ENCODE peak calls at places on chromosomes 12 and 14, in seven cellular contexts. One of them, this sample, is unnamed.

GRCh38 chr14:76780875-76781647 is 19.8 kb downstream of the VASH1 start:
- DNase-seq in SK-N-SH: peak; percentile 63
- DNase-seq in HepG2: no peak
- DNase-seq in GM12878: no peak
- DNase-seq in H1: peak; percentile 40
- DNase-seq in K562: no peak
- DNase-seq in HCT116: no peak
- DNase-seq in this sample: no peak

GRCh38 chr12:132194056-132194455 is 49.8 kb downstream of the NOC4L start:
- DNase-seq in H1: peak; percentile 82
- DNase-seq in K562: peak; percentile 65
- DNase-seq in HCT116: peak; percentile 31
- DNase-seq in SK-N-SH: no peak
- DNase-seq in GM12878: no peak
- DNase-seq in HepG2: no peak
- DNase-seq in this sample: no peak

GRCh38 chr12:58509116-58509885 is 411.0 kb downstream of the LRIG3 start:
- DNase-seq in K562: no peak
- DNase-seq in HCT116: no peak
- DNase-seq in SK-N-SH: no peak
- DNase-seq in H1: no peak
- DNase-seq in GM12878: no peak
- DNase-seq in HepG2: no peak
- DNase-seq in this sample: no peak

GRCh38 chr14:71702799-71703198 is 229.4 kb upstream of the RGS6 start:
- DNase-seq in HCT116: no peak
- DNase-seq in HepG2: no peak
- DNase-seq in K562: no peak
- DNase-seq in H1: no peak
- DNase-seq in SK-N-SH: no peak
- DNase-seq in GM12878: no peak
- DNase-seq in this sample: no peak

GRCh38 chr12:86712425-86712843 is 456.2 kb upstream of the MGAT4C start:
- DNase-seq in SK-N-SH: no peak
- DNase-seq in HepG2: peak; percentile 41
- DNase-seq in HCT116: peak; percentile 95
- DNase-seq in GM12878: no peak
- DNase-seq in K562: no peak
- DNase-seq in H1: no peak
- DNase-seq in this sample: no peak

GRCh38 chr14:56268653-56269052 is 150.4 kb downstream of the PELI2 start:
- DNase-seq in HCT116: no peak
- DNase-seq in H1: no peak
- DNase-seq in GM12878: no peak
- DNase-seq in K562: no peak
- DNase-seq in SK-N-SH: no peak
- DNase-seq in HepG2: no peak
- DNase-seq in this sample: no peak

GRCh38 chr12:75479963-75480461 is 543 bp upstream of the GLIPR1 start:
- DNase-seq in GM12878: no peak
- DNase-seq in K562: no peak
- DNase-seq in HCT116: no peak
- DNase-seq in HepG2: no peak
- DNase-seq in H1: no peak
- DNase-seq in SK-N-SH: no peak
- DNase-seq in this sample: no peak

GRCh38 chr12:64385468-64385867 is 5.1 kb downstream of the C12orf56 start:
- DNase-seq in K562: no peak
- DNase-seq in H1: no peak
- DNase-seq in HCT116: peak; percentile 47
- DNase-seq in SK-N-SH: no peak
- DNase-seq in HepG2: no peak
- DNase-seq in GM12878: no peak
- DNase-seq in this sample: no peak

GRCh38 chr14:60658116-60658515 is 8.8 kb upstream of the SIX1 start:
- DNase-seq in H1: no peak
- DNase-seq in SK-N-SH: no peak
- DNase-seq in HCT116: no peak
- DNase-seq in HepG2: no peak
- DNase-seq in GM12878: no peak
- DNase-seq in K562: no peak
- DNase-seq in this sample: no peak

GRCh38 chr12:112419269-112420133 is 754 bp downstream of the PTPN11 start:
- DNase-seq in SK-N-SH: no peak
- DNase-seq in K562: no peak
- DNase-seq in GM12878: no peak
- DNase-seq in H1: no peak
- DNase-seq in HepG2: peak; percentile 59
- DNase-seq in HCT116: no peak
- DNase-seq in this sample: peak; percentile 52

GRCh38 chr14:103121846-103122577 is 1.2 kb upstream of the TNFAIP2 start:
- DNase-seq in HepG2: peak; percentile 74
- DNase-seq in H1: peak; percentile 80
- DNase-seq in K562: peak; percentile 62
- DNase-seq in GM12878: no peak
- DNase-seq in SK-N-SH: peak; percentile 86
- DNase-seq in HCT116: no peak
- DNase-seq in this sample: no peak

GRCh38 chr12:101925352-101925751 is 48.0 kb downstream of the DRAM1 start:
- DNase-seq in HepG2: no peak
- DNase-seq in SK-N-SH: no peak
- DNase-seq in H1: no peak
- DNase-seq in GM12878: no peak
- DNase-seq in K562: no peak
- DNase-seq in HCT116: no peak
- DNase-seq in this sample: no peak
- TF ChIP-seq JUND in HepG2: no peak
- TF ChIP-seq JUND in SK-N-SH: no peak
- TF ChIP-seq JUND in H1: no peak
- TF ChIP-seq JUND in GM12878: no peak
- TF ChIP-seq JUND in K562: no peak
- TF ChIP-seq JUND in HCT116: no peak
- TF ChIP-seq JUND in this sample: no peak

GRCh38 chr14:52837451-52837850 is 46.0 kb upstream of the GNPNAT1 start:
- DNase-seq in HepG2: no peak
- DNase-seq in GM12878: no peak
- DNase-seq in H1: no peak
- DNase-seq in SK-N-SH: no peak
- DNase-seq in K562: no peak
- DNase-seq in HCT116: no peak
- DNase-seq in this sample: no peak

GRCh38 chr14:52844262-52845060 is 53.1 kb upstream of the GNPNAT1 start:
- DNase-seq in HCT116: no peak
- DNase-seq in HepG2: peak; percentile 74
- DNase-seq in SK-N-SH: no peak
- DNase-seq in K562: no peak
- DNase-seq in GM12878: no peak
- DNase-seq in H1: no peak
- DNase-seq in this sample: no peak

GRCh38 chr14:52835122-52835903 is 43.9 kb upstream of the GNPNAT1 start:
- DNase-seq in HCT116: peak; percentile 57
- DNase-seq in H1: no peak
- DNase-seq in SK-N-SH: peak; percentile 63
- DNase-seq in GM12878: no peak
- DNase-seq in HepG2: no peak
- DNase-seq in K562: no peak
- DNase-seq in this sample: no peak

GRCh38 chr14:52845079-52845478 is 53.7 kb upstream of the GNPNAT1 start:
- DNase-seq in H1: no peak
- DNase-seq in HCT116: no peak
- DNase-seq in HepG2: no peak
- DNase-seq in K562: no peak
- DNase-seq in GM12878: no peak
- DNase-seq in SK-N-SH: no peak
- DNase-seq in this sample: no peak

GRCh38 chr14:52840916-52841315 is 49.5 kb upstream of the GNPNAT1 start:
- DNase-seq in HepG2: no peak
- DNase-seq in SK-N-SH: no peak
- DNase-seq in K562: no peak
- DNase-seq in HCT116: no peak
- DNase-seq in H1: no peak
- DNase-seq in GM12878: no peak
- DNase-seq in this sample: no peak
- TF ChIP-seq JUND in HepG2: no peak
- TF ChIP-seq JUND in SK-N-SH: no peak
- TF ChIP-seq JUND in K562: no peak
- TF ChIP-seq JUND in HCT116: no peak
- TF ChIP-seq JUND in H1: no peak
- TF ChIP-seq JUND in GM12878: no peak
- TF ChIP-seq JUND in this sample: no peak

GRCh38 chr14:100611811-100612480 is 24.7 kb upstream of the BEGAIN start:
- DNase-seq in HepG2: no peak
- DNase-seq in SK-N-SH: peak; percentile 21
- DNase-seq in HCT116: no peak
- DNase-seq in GM12878: no peak
- DNase-seq in K562: no peak
- DNase-seq in H1: no peak
- DNase-seq in this sample: no peak
- TF ChIP-seq JUND in HepG2: no peak
- TF ChIP-seq JUND in SK-N-SH: no peak
- TF ChIP-seq JUND in HCT116: no peak
- TF ChIP-seq JUND in GM12878: no peak
- TF ChIP-seq JUND in K562: no peak
- TF ChIP-seq JUND in H1: no peak
- TF ChIP-seq JUND in this sample: no peak

DNA sequence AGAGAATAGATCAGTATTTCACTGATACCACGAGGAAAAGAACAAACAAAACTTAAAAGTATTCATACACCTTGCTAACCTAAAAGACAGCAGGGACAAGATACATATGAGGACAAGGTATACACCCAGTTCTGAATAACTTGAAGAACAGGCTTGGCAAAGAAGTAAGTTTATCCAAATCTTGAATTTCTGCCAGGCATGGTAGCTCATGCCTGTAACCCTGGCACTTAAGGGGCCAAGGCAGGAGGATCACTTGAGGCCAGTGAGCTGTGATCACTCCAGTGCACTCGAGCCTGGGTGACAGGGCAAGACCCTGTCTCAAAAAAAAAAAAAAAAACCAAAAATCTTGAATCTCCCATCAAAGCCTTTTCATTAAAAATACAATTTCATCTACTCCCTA is 25.0 kb downstream of the EIF2S1 start:
- DNase-seq in H1: no peak
- DNase-seq in K562: no peak
- DNase-seq in HCT116: no peak
- DNase-seq in GM12878: no peak
- DNase-seq in HepG2: no peak
- DNase-seq in SK-N-SH: no peak
- DNase-seq in this sample: no peak
- TF ChIP-seq JUND in H1: no peak
- TF ChIP-seq JUND in K562: no peak
- TF ChIP-seq JUND in HCT116: no peak
- TF ChIP-seq JUND in GM12878: no peak
- TF ChIP-seq JUND in HepG2: no peak
- TF ChIP-seq JUND in SK-N-SH: no peak
- TF ChIP-seq JUND in this sample: no peak

GRCh38 chr14:64931123-64931522 is 11.4 kb downstream of the GPX2 start:
- DNase-seq in HCT116: no peak
- DNase-seq in SK-N-SH: no peak
- DNase-seq in H1: no peak
- DNase-seq in K562: no peak
- DNase-seq in HepG2: no peak
- DNase-seq in GM12878: no peak
- DNase-seq in this sample: no peak
- TF ChIP-seq JUND in HCT116: no peak
- TF ChIP-seq JUND in SK-N-SH: no peak
- TF ChIP-seq JUND in H1: no peak
- TF ChIP-seq JUND in K562: no peak
- TF ChIP-seq JUND in HepG2: no peak
- TF ChIP-seq JUND in GM12878: no peak
- TF ChIP-seq JUND in this sample: no peak

DNA sequence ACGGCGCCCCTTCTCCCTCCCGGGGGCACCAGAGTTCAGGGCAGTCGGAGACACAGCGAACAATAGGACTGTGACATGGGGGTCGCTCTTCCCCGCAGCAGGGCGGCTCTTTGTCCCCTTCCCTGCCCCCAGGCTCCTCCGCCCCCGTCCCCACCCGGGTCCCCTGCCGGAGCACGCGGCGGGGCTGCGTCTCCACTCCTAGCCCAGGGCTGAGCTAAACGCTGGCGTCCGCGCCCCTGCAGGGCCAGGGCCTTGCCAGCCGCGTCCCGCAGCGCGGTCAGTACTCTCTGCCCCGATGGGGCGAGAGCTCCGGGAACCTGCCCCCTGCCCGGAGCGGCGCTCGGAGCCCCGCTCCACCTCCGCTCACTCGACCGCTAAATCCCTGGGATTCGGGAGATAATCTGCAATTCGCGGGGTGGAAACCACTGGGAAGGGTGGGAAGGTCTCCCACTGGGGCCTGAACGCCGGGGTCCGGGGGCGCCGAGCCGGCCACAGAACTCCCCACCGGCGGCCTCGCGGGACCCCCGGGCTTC is 825 bp upstream of the CCDC85C start:
- DNase-seq in SK-N-SH: peak; percentile 82
- DNase-seq in HCT116: no peak
- DNase-seq in GM12878: no peak
- DNase-seq in H1: no peak
- DNase-seq in HepG2: no peak
- DNase-seq in K562: peak; percentile 35
- DNase-seq in this sample: peak; percentile 70
- TF ChIP-seq JUND in SK-N-SH: no peak
- TF ChIP-seq JUND in HCT116: no peak
- TF ChIP-seq JUND in GM12878: no peak
- TF ChIP-seq JUND in H1: no peak
- TF ChIP-seq JUND in HepG2: no peak
- TF ChIP-seq JUND in K562: no peak
- TF ChIP-seq JUND in this sample: no peak

GRCh38 chr12:19245126-19245525 is 115.6 kb downstream of the PLEKHA5 start:
- DNase-seq in SK-N-SH: no peak
- DNase-seq in K562: no peak
- DNase-seq in H1: no peak
- DNase-seq in HCT116: no peak
- DNase-seq in HepG2: no peak
- DNase-seq in GM12878: no peak
- DNase-seq in this sample: no peak
- TF ChIP-seq JUND in SK-N-SH: no peak
- TF ChIP-seq JUND in K562: no peak
- TF ChIP-seq JUND in H1: no peak
- TF ChIP-seq JUND in HCT116: no peak
- TF ChIP-seq JUND in HepG2: no peak
- TF ChIP-seq JUND in GM12878: no peak
- TF ChIP-seq JUND in this sample: no peak